ENCODE peak calls at places on chromosomes 5 and 9, in five cellular contexts. S is colonic mucosa, J is stomach, Y is cardiac muscle cell, A is small intestine. U is an unnamed sample.

GRCh38 chr5:126403156-126403555 is 20.1 kb upstream of the GRAMD2B start:
- DNase-seq in S (no peak), J (no peak), Y (peak; percentile 28), A (no peak), U (no peak)

GRCh38 chr9:134641173-134641985 is at the start of gene COL5A1:
- DNase-seq in S (peak; percentile 73), J (peak; percentile 83), Y (peak; percentile 97), A (peak; percentile 24), U (peak; percentile 89)

GRCh38 chr9:16131269-16131668 is 578.4 kb downstream of the CCDC171 start:
- DNase-seq in S (no peak), J (no peak), Y (peak; percentile 71), A (no peak), U (no peak)

GRCh38 chr9:132026932-132027585 is 52.6 kb downstream of the MED27 start:
- DNase-seq in S (no peak), J (no peak), Y (peak; percentile 33), A (no peak), U (no peak)

GRCh38 chr9:114301798-114302565 is 20.9 kb upstream of the ORM1 start:
- DNase-seq in S (peak; percentile 14), J (peak; percentile 24), Y (no peak), A (no peak), U (peak; percentile 12)

GRCh38 chr5:4124201-4124852 is 528.7 kb downstream of the IRX1 start:
- DNase-seq in S (no peak), J (no peak), Y (no peak), A (no peak), U (no peak)

GRCh38 chr5:16886366-16886736 is 49.7 kb downstream of the MYO10 start:
- DNase-seq in S (no peak), J (no peak), Y (peak; percentile 97), A (no peak), U (no peak)

GRCh38 chr5:6872441-6873160 is 159.4 kb downstream of the TENT4A start:
- DNase-seq in S (no peak), J (no peak), Y (no peak), A (no peak), U (no peak)

GRCh38 chr5:128736567-128736966 is 198.5 kb upstream of the FBN2 start:
- DNase-seq in S (peak; percentile 33), J (no peak), Y (peak; percentile 83), A (no peak), U (no peak)

GRCh38 chr5:160271396-160271795 is 41.0 kb downstream of the CCNJL start:
- DNase-seq in S (peak; percentile 80), J (no peak), Y (peak; percentile 18), A (no peak), U (peak; percentile 43)

GRCh38 chr5:81838307-81838906 is 87.5 kb upstream of the SSBP2 start:
- DNase-seq in S (peak; percentile 27), J (no peak), Y (peak; percentile 64), A (peak; percentile 45), U (no peak)

GRCh38 chr9:14096182-14096922 is 217.6 kb downstream of the NFIB start:
- DNase-seq in S (no peak), J (peak; percentile 45), Y (peak; percentile 83), A (no peak), U (no peak)

GRCh38 chr5:61969761-61970160 is 336.2 kb upstream of the KIF2A start:
- DNase-seq in S (no peak), J (no peak), Y (no peak), A (no peak), U (no peak)

GRCh38 chr5:113212244-113212920 is 222.4 kb downstream of the TSSK1B start:
- DNase-seq in S (no peak), J (no peak), Y (peak; percentile 82), A (no peak), U (no peak)

GRCh38 chr5:84393969-84394368 is 9.3 kb upstream of the EDIL3 start:
- DNase-seq in S (no peak), J (no peak), Y (peak; percentile 57), A (no peak), U (peak; percentile 39)

GRCh38 chr5:65779643-65780042 is 57.6 kb downstream of the NLN start:
- DNase-seq in S (no peak), J (no peak), Y (no peak), A (peak; percentile 50), U (no peak)

GRCh38 chr5:132090107-132090506 is 16.5 kb downstream of the CSF2 start:
- DNase-seq in S (no peak), J (no peak), Y (peak; percentile 69), A (no peak), U (no peak)

GRCh38 chr9:136695435-136695895 is 8.2 kb upstream of the AGPAT2 start:
- DNase-seq in S (peak; percentile 79), J (peak; percentile 93), Y (no peak), A (peak; percentile 88), U (peak; percentile 82)

DNA sequence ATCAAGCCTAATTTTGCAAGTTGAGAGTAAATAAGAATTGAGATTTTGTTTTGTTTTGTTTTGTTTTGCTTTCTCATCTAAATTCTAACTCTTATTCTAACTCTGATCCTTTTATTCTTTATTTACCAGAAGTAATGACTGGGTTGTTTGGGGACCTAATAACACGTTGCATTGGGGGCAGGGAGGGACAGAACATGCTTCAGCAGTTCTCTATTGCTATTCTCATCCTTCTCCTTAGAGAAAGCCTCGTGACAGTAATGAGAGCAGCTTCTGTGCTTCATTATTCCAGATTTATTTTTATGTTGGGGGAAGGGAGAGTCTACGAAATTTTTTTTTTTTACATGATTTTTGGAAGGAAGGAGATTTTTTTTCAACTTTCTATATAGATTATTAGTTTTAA is 21.1 kb downstream of the CPEB4 start:
- DNase-seq in S (no peak), J (no peak), Y (no peak), A (no peak), U (no peak)
- H3K4me3 ChIP-seq in S (no peak overlapping the region), J (no peak overlapping the region), Y (no peak overlapping the region), A (no peak overlapping the region), U (no peak overlapping the region)

GRCh38 chr9:82512724-82513123 is 524.2 kb downstream of the SPATA31D1 start:
- DNase-seq in S (no peak), J (no peak), Y (no peak), A (no peak), U (no peak)

GRCh38 chr9:82511626-82512025 is 523.1 kb downstream of the SPATA31D1 start:
- DNase-seq in S (no peak), J (no peak), Y (no peak), A (no peak), U (no peak)

GRCh38 chr9:82513976-82514735 is 525.6 kb downstream of the SPATA31D1 start:
- DNase-seq in S (no peak), J (no peak), Y (no peak), A (no peak), U (no peak)

GRCh38 chr9:82513242-82513750 is 524.7 kb downstream of the SPATA31D1 start:
- DNase-seq in S (no peak), J (no peak), Y (peak; percentile 16), A (no peak), U (no peak)
- H3K4me3 ChIP-seq in S (no peak overlapping the region), J (no peak overlapping the region), Y (no peak overlapping the region), A (no peak overlapping the region), U (no peak overlapping the region)

GRCh38 chr9:75599249-75599648 is 291.2 kb upstream of the PCSK5 start:
- DNase-seq in S (no peak), J (no peak), Y (no peak), A (peak; percentile 35), U (no peak)
- H3K4me3 ChIP-seq in S (no peak overlapping the region), J (no peak overlapping the region), Y (no peak overlapping the region), A (no peak overlapping the region), U (no peak overlapping the region)

DNA sequence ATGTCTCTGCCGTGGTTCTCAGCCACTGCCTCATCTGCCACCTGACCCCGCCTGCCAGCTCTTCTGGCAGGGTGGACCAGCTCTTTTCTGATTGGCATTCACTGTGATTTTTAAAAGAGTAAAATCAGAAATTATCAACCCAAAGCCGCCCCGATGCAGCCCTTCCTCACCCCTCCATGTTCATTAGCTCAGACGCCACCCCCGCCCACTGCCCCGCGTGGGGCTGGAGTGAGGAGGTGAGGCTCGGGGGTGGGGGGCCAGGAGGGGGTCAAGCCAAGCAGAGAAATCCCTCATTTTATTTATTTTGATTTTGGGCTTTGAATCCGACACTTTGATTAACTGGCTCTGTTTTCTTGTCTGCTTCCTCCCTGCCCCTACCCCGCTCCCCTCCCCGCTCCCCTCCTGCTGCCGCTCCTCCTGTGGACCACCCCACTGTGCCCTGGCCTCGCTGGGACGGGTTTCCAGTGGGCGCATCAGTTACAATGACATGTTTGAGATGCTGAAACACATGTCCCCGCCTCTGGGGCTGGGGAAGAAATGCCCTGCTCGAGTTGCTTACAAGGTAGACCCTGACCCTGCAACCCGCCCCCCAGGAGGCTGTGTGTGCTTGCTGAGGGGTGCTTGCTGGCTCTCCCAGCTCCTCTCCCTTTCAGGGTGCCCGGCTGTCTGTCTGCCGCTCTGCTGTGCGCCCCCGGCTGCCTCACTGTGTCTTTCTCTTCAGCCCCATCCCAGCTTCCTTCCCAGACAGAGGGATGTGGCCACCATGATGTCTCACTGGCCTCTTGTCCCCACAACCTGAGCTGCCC is 224.9 kb downstream of the CACNA1B start:
- DNase-seq in S (peak; percentile 10), J (peak; percentile 18), Y (no peak), A (no peak), U (no peak)
- H3K4me3 ChIP-seq in S (no peak overlapping the region), J (no peak overlapping the region), Y (no peak overlapping the region), A (no peak overlapping the region), U (no peak overlapping the region)

GRCh38 chr9:27110181-27110580 is 1.2 kb downstream of the TEK start:
- DNase-seq in S (no peak), J (no peak), Y (no peak), A (no peak), U (no peak)
- H3K4me3 ChIP-seq in S (no peak overlapping the region), J (no peak overlapping the region), Y (no peak overlapping the region), A (no peak overlapping the region), U (no peak overlapping the region)

GRCh38 chr5:169106906-169107305 is 194.0 kb downstream of the SLIT3 start:
- DNase-seq in S (no peak), J (no peak), Y (no peak), A (no peak), U (no peak)
- H3K4me3 ChIP-seq in S (no peak overlapping the region), J (no peak overlapping the region), Y (no peak overlapping the region), A (no peak overlapping the region), U (no peak overlapping the region)

DNA sequence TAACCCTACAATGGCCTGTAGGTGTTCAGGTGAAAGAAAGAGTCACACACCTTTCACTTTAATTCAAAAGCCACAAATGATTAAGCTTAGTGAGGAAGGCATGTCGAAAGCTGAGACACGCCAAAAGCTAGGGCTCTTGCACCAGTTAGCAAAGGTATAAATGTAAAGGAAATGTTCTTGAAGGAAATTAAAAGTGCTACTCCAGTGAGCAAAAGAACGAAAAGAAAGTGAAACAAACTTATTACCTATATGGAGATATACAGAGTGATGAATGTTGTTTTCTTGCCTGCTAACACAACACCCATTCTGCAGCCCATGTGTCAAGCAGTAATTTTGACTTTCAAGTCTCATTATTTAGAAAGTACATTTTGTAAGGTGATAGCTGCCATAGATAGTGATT is 254.2 kb upstream of the SLC24A2 start:
- DNase-seq in S (no peak), J (no peak), Y (no peak), A (peak; percentile 5), U (no peak)
- H3K4me3 ChIP-seq in S (no peak overlapping the region), J (no peak overlapping the region), Y (no peak overlapping the region), A (no peak overlapping the region), U (no peak overlapping the region)